ENCODE peak calls at places on chromosomes 6 and 20, in six cellular contexts. H is HCT116, E is GM12878, Z is SK-N-SH, Q is H1, C is endothelial cell of umbilical vein. D is an unnamed sample.

GRCh38 chr6:36120979-36121706 is 9.2 kb upstream of the MAPK13 start:
- DNase-seq in H (no peak), E (no peak), Z (no peak), Q (no peak), C (peak), D (no peak)

GRCh38 chr6:797479-798077 is 104.6 kb upstream of the EXOC2 start:
- DNase-seq in H (peak), E (no peak), Z (peak), Q (peak), C (peak), D (peak)

GRCh38 chr20:23291575-23292240 is 58.9 kb upstream of the NXT1 start:
- DNase-seq in H (no peak), E (no peak), Z (no peak), Q (no peak), C (no peak), D (no peak)

GRCh38 chr6:39342692-39343460 is 20.4 kb upstream of the KCNK16 start:
- DNase-seq in H (no peak), E (no peak), Z (no peak), Q (no peak), C (no peak), D (no peak)

GRCh38 chr6:12751694-12752304 is 35.2 kb downstream of the PHACTR1 start:
- DNase-seq in H (no peak), E (no peak), Z (no peak), Q (peak), C (peak), D (peak)

GRCh38 chr20:31698803-31699718 is 23.6 kb downstream of the BCL2L1 start:
- DNase-seq in H (peak), E (no peak), Z (no peak), Q (no peak), C (peak), D (no peak)

GRCh38 chr6:27866370-27867050 is 45.7 kb downstream of the OR2B2 start:
- DNase-seq in H (no peak), E (peak), Z (peak), Q (peak), C (peak), D (peak)

GRCh38 chr6:36874016-36874442 is 574 bp downstream of the PPIL1 start:
- DNase-seq in H (no peak), E (no peak), Z (no peak), Q (no peak), C (no peak), D (no peak)

GRCh38 chr20:3074812-3075211 is 3.4 kb downstream of the OXT start:
- DNase-seq in H (no peak), E (no peak), Z (no peak), Q (no peak), C (no peak), D (no peak)

GRCh38 chr6:147651249-147652063 is 143.0 kb downstream of the SAMD5 start:
- DNase-seq in H (no peak), E (no peak), Z (no peak), Q (no peak), C (peak), D (no peak)

GRCh38 chr6:32203435-32204267 is 11.2 kb upstream of the GPSM3 start:
- DNase-seq in H (no peak), E (no peak), Z (no peak), Q (no peak), C (no peak), D (peak)

GRCh38 chr6:35184580-35185301 is 29.0 kb upstream of the SCUBE3 start:
- DNase-seq in H (no peak), E (no peak), Z (no peak), Q (no peak), C (no peak), D (no peak)

GRCh38 chr20:36479938-36480337 is 61.4 kb upstream of the MYL9 start:
- DNase-seq in H (no peak), E (no peak), Z (no peak), Q (no peak), C (no peak), D (no peak)

GRCh38 chr6:3294921-3295871 is 36.4 kb downstream of the PSMG4 start:
- DNase-seq in H (no peak), E (no peak), Z (peak), Q (no peak), C (no peak), D (no peak)

GRCh38 chr6:43391448-43392031 is 22.1 kb upstream of the ZNF318 start:
- DNase-seq in H (no peak), E (no peak), Z (peak), Q (no peak), C (no peak), D (no peak)

GRCh38 chr6:168319279-168320051 is at the start of gene DACT2:
- DNase-seq in H (no peak), E (no peak), Z (peak), Q (no peak), C (no peak), D (no peak)

GRCh38 chr6:15577550-15578171 is 85.2 kb downstream of the DTNBP1 start:
- DNase-seq in H (no peak), E (no peak), Z (no peak), Q (no peak), C (no peak), D (no peak)

DNA sequence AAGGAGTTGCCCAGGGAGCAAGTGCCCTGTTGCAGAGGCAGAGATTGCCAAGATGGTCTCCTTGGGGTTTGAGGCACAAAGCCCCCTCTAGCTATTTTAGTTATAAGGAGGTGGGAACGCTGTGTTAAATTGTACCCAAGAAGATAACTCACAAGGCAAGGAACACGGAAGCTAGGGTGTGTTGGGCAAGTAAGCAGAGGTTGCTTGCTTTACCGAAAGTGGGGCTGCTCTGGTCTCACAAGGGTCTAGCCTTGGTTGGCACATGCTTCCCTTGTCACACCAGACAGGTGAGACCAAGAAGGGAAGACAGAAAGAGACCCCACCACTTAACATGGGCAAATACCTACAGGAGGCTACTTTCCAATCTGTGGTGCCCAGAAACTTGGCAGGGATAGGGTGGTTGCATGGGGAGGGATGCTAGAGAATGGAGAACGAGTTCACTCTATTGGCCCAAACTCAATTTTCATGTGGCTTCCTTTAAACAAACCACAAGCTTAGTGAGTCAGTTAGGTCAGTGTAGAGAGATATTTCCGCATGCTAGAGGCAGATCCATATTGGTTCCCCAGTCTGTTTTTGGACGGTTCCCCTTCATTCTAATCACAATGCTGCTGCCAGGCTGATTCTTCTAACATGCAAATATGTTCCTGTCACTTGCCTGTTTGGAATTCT is 42.4 kb downstream of the PLAGL1 start:
- DNase-seq in H (no peak), E (no peak), Z (no peak), Q (no peak), C (no peak), D (no peak)
- H3K9ac ChIP-seq in H (no peak), E (no peak), Z (no peak), Q (no peak), C (no peak), D (no peak)

GRCh38 chr6:149723771-149724417 is 6.0 kb upstream of the LATS1 start:
- DNase-seq in H (peak), E (no peak), Z (peak), Q (no peak), C (peak), D (no peak)
- TF ChIP-seq POLR2AphosphoS5 in H (no peak), E (no peak), Z (no peak), Q (no peak), C (no peak), D (no peak)

DNA sequence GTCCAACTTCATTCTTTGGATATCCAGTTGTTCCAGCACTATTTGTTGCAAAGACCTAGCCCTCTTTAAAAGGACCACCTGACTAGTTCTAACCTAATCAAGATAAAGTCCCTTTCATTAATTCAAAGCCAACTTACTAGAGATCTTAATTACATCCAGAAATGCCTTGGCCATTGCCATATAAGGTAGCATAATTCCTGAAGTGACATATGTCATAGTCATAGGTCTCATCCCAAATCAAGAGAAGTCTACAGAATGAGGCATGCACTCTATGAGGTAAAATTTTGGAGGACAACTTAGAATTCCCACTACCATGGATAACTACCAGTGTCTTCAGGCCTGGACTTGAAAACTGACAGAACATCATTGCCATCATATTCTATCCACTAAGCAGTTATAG is 420.4 kb upstream of the ID4 start:
- DNase-seq in H (no peak), E (no peak), Z (no peak), Q (no peak), C (no peak), D (no peak)
- H3K9ac ChIP-seq in H (no peak), E (no peak), Z (no peak), Q (no peak), C (no peak), D (no peak)

GRCh38 chr6:30789606-30790005 is 45.3 kb upstream of the IER3 start:
- DNase-seq in H (no peak), E (no peak), Z (no peak), Q (no peak), C (no peak), D (no peak)

GRCh38 chr6:30790734-30791383 is 46.5 kb upstream of the IER3 start:
- DNase-seq in H (no peak), E (no peak), Z (no peak), Q (no peak), C (no peak), D (no peak)

GRCh38 chr6:30793521-30794194 is 49.3 kb upstream of the IER3 start:
- DNase-seq in H (no peak), E (peak), Z (no peak), Q (no peak), C (peak), D (no peak)

GRCh38 chr6:30782425-30783014 is 38.2 kb upstream of the IER3 start:
- DNase-seq in H (peak), E (no peak), Z (no peak), Q (no peak), C (no peak), D (no peak)

DNA sequence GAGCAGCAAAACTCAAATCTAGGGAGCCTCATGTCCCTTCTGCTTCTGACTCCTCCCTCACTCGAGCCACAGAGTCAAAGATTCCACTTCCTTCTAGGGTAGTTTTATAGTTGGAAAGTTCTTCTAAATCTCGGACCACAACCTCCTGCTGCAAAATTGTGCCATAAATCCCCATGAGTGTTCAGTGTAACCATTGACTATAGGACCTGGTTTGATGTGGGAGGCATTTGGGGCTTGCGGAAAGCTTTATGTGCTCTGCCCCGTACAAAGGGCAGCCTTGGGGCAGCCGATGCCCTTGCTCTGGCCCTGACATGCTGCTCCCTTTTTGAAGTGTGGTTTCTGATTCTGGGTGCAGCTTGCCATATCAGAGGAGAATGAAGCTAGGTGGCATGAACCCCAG is 43.6 kb upstream of the IER3 start:
- DNase-seq in H (no peak), E (no peak), Z (no peak), Q (no peak), C (no peak), D (no peak)
- TF ChIP-seq POLR2AphosphoS5 in H (no peak), E (no peak), Z (no peak), Q (no peak), C (no peak), D (no peak)

GRCh38 chr20:45976132-45976531 is 4.1 kb upstream of the ZNF335 start:
- DNase-seq in H (no peak), E (no peak), Z (no peak), Q (no peak), C (no peak), D (no peak)
- H3K9ac ChIP-seq in H (no peak), E (no peak), Z (no peak), Q (no peak), C (no peak), D (no peak)

GRCh38 chr20:11060423-11061205 is 386.8 kb upstream of the JAG1 start:
- DNase-seq in H (no peak), E (no peak), Z (no peak), Q (no peak), C (peak), D (no peak)

GRCh38 chr20:11054266-11055025 is 380.6 kb upstream of the JAG1 start:
- DNase-seq in H (no peak), E (no peak), Z (no peak), Q (no peak), C (no peak), D (no peak)

GRCh38 chr20:11059659-11060058 is 385.9 kb upstream of the JAG1 start:
- DNase-seq in H (no peak), E (no peak), Z (no peak), Q (no peak), C (no peak), D (no peak)

GRCh38 chr20:11056414-11056813 is 382.6 kb upstream of the JAG1 start:
- DNase-seq in H (no peak), E (peak), Z (no peak), Q (no peak), C (no peak), D (no peak)

GRCh38 chr20:11057624-11058023 is 383.8 kb upstream of the JAG1 start:
- DNase-seq in H (no peak), E (no peak), Z (no peak), Q (no peak), C (peak), D (no peak)
- TF ChIP-seq POLR2AphosphoS5 in H (no peak), E (no peak), Z (no peak), Q (no peak), C (no peak), D (no peak)

DNA sequence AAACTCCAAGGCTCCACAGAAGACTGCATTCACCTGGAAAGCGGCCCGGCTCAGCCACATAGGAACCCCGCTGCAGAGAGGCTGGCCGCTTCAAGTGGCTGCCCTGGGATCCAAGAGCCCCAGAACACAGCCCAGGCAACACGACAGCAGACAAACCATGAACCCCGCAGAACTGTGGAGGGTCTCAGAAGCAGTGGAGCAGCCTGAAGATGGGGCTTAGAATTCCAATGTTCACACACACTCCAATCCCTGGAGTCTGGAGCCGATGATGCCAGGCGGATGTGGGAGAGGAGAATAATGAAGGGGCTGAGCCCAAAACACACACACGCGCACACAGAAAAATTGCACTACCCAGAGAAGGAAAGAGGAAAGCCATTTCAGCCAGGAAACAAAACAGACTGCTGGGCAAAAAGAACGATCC is 52.4 kb downstream of the NINL start:
- DNase-seq in H (no peak), E (no peak), Z (no peak), Q (no peak), C (peak), D (no peak)
- H3K9ac ChIP-seq in H (no peak), E (no peak), Z (no peak), Q (no peak), C (no peak), D (no peak)

GRCh38 chr6:144110210-144110609 is 14.8 kb upstream of the SF3B5 start:
- DNase-seq in H (no peak), E (no peak), Z (no peak), Q (no peak), C (no peak), D (no peak)

GRCh38 chr6:144104488-144104887 is 9.1 kb upstream of the SF3B5 start:
- DNase-seq in H (no peak), E (no peak), Z (no peak), Q (no peak), C (no peak), D (no peak)

GRCh38 chr6:144106206-144106605 is 10.8 kb upstream of the SF3B5 start:
- DNase-seq in H (no peak), E (no peak), Z (no peak), Q (no peak), C (no peak), D (no peak)

GRCh38 chr6:144103026-144103563 is 7.7 kb upstream of the SF3B5 start:
- DNase-seq in H (no peak), E (no peak), Z (no peak), Q (no peak), C (no peak), D (no peak)

GRCh38 chr6:144104898-144105487 is 9.6 kb upstream of the SF3B5 start:
- DNase-seq in H (peak), E (peak), Z (peak), Q (no peak), C (peak), D (peak)
- TF ChIP-seq POLR2AphosphoS5 in H (no peak), E (no peak), Z (no peak), Q (no peak), C (no peak), D (no peak)

D was measured in SK-N-MC.